ENCODE peak calls at places on chromosomes 12 and 14, in four cellular contexts. One of them, this sample, is unnamed.

GRCh38 chr14:99971929-99972747 is 93.1 kb upstream of the EVL start:
- DNase-seq in HCT116: no peak
- DNase-seq in HepG2: no peak
- DNase-seq in K562: peak
- DNase-seq in this sample: no peak

GRCh38 chr12:88693837-88694445 is 113.7 kb upstream of the KITLG start:
- DNase-seq in HepG2: no peak
- DNase-seq in HCT116: no peak
- DNase-seq in K562: no peak
- DNase-seq in this sample: no peak

GRCh38 chr14:102593841-102594170 is 1.4 kb downstream of the RCOR1 start:
- DNase-seq in HepG2: no peak
- DNase-seq in HCT116: no peak
- DNase-seq in K562: no peak
- DNase-seq in this sample: no peak

GRCh38 chr12:34107781-34108404 is 85.6 kb downstream of the ALG10 start:
- DNase-seq in K562: no peak
- DNase-seq in HCT116: no peak
- DNase-seq in HepG2: no peak
- DNase-seq in this sample: no peak

GRCh38 chr12:65786041-65786440 is 38.2 kb upstream of the HMGA2 start:
- DNase-seq in HCT116: no peak
- DNase-seq in K562: no peak
- DNase-seq in HepG2: no peak
- DNase-seq in this sample: no peak

GRCh38 chr12:76890407-76891143 is 11.8 kb upstream of the CSRP2 start:
- DNase-seq in HCT116: peak
- DNase-seq in K562: no peak
- DNase-seq in HepG2: no peak
- DNase-seq in this sample: no peak

GRCh38 chr14:90487031-90487430 is 90.2 kb downstream of the CALM1 start:
- DNase-seq in HCT116: no peak
- DNase-seq in HepG2: no peak
- DNase-seq in K562: no peak
- DNase-seq in this sample: no peak

GRCh38 chr12:5556033-5556614 is 124.2 kb downstream of the NTF3 start:
- DNase-seq in HCT116: peak
- DNase-seq in HepG2: no peak
- DNase-seq in K562: peak
- DNase-seq in this sample: no peak

DNA sequence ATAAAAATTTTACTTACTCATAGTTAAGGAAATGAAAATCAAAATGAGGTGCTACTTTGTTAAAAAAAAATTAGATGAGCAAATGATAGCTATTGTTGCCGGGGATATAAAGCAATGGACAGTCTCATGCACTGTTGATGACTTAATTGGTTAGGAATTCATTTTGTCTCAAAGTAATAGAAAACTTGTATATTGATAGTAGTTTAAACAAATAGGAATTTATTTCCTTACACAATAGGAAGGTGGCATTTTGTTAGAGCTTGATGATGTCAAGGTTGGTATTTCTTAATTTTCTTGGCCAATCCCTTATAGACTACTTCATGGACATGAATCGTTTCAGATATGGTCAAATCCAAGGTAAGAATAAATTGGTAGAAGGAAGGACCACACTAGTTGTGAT is 7.8 kb downstream of the PRPF39 start:
- DNase-seq in HCT116: no peak
- DNase-seq in HepG2: no peak
- DNase-seq in K562: no peak
- DNase-seq in this sample: no peak
- TF ChIP-seq TCF7L2 in HCT116: no peak
- TF ChIP-seq TCF7L2 in HepG2: no peak
- TF ChIP-seq TCF7L2 in K562: no peak
- TF ChIP-seq TCF7L2 in this sample: no peak

DNA sequence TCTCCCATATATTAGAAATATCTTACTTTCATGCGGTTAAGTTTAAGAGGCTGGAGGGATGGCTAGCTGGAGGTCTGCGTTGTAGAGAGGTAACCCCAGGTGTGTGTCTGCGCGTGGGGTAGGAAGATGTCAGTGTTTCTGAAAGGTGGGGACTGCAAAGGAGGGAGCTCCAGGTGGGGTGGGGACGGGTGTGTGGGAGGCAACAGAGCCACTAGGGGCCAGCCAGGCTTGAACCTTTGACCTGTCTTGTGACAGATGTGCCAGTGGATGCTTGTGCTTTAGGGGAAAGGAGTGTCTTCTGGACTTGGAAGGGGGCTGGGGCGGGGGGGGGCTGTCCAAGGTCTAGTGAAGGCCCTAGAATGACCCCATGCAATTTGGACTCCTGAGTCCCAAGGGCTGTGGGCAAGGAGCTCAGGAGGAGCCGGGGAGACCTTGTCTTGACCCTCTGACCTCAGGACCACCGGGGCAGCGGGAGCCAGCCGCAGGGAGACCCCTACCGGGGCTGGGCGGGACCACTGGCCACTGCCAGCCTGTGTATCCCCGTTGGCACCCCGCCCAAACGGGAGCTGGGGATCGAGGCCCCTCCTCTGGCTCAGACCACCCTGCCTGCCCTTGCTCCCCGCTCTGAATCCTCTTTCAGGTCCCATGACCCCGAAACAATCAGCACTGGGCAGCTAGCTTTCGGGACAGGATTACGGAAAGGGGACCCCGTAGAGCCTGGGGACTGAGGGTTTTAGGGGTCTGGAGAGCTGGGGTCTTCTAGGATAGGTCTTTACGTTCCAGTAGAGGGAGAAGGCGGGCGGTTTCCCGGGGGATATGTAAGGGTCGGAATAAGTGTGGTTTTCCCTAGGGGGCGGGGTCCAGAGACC is 1.1 kb downstream of the GLI1 start:
- DNase-seq in K562: peak
- DNase-seq in HCT116: no peak
- DNase-seq in HepG2: no peak
- DNase-seq in this sample: no peak
- TF ChIP-seq REST in K562: no peak
- TF ChIP-seq REST in HCT116: no peak
- TF ChIP-seq REST in HepG2: no peak
- TF ChIP-seq REST in this sample: no peak

GRCh38 chr12:42589465-42590323 is at the start of gene PRICKLE1:
- DNase-seq in HepG2: no peak
- DNase-seq in K562: peak
- DNase-seq in HCT116: no peak
- DNase-seq in this sample: no peak
- TF ChIP-seq POLR2AphosphoS5 in HepG2: no peak
- TF ChIP-seq POLR2AphosphoS5 in K562: no peak
- TF ChIP-seq POLR2AphosphoS5 in HCT116: no peak
- TF ChIP-seq POLR2AphosphoS5 in this sample: no peak

DNA sequence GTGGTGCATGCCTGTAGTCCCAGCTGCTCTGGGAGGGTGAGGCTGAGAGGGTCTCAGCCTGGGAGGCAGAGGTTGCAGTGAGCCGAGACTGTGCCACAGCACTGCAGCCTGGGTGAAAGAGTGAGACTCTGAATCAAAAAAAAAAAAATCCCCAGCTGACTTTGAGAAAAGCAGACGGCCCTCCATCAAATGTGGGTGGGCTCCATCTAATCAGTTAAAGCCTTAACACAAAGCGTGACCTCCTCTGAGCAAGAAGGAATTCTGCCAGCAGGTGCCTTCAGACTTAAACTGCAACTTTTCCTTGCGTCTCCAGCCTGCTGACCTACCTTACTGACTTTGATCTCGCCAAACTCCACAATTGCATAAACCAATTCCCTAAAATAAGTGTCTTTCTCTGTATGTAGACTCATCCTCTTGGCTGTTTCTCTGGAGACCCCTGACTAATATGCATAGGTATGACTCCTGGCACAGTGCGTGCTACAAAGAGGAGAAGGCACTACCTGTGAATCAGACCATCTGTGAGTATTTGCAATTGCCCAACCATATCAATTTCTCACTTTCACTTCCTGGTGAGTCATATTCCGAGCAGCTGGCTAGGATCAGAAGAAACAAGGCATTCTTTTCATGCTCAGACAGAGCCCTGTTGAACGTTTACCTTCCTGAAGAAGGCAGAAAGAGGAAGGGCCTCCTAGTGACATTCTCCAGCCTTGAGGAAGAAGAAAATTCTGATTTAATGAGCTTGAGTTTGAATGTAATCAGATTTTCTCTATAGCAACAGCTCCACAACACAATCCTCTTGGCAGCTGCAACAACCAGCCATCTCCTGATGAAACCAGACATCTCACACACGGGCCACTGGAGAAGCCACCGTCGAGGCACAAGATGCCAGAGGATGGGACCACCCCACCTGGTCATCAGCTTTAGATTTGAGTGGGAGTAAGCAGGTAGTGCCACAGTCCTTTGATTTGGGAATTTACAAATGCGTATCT is 54.3 kb downstream of the CLMN start:
- DNase-seq in HCT116: peak
- DNase-seq in K562: no peak
- DNase-seq in HepG2: peak
- DNase-seq in this sample: peak
- TF ChIP-seq TCF7L2 in HCT116: peak
- TF ChIP-seq TCF7L2 in K562: no peak
- TF ChIP-seq TCF7L2 in HepG2: no peak
- TF ChIP-seq TCF7L2 in this sample: peak

This sample was measured in Panc1.